ENCODE peak calls at places on chromosome 1, in nine cellular contexts. One of them, this sample, is unnamed.
A peak's percentile ranks its signal among the peaks of the same experiment; 100 is the strongest.

GRCh38 chr1:2042830-2043773 is 7.1 kb upstream of the PRKCZ start:
- DNase-seq in endothelial cell of umbilical vein: no peak
- DNase-seq in pancreas: no peak
- DNase-seq in CD8-positive, alpha-beta memory T cell: no peak
- DNase-seq in left lung: no peak
- DNase-seq in IMR-90: no peak
- DNase-seq in right atrium auricular region: no peak
- DNase-seq in adrenal gland: no peak
- DNase-seq in tibial artery: no peak
- DNase-seq in this sample: peak; percentile 23

GRCh38 chr1:186765446-186765845 is 63.3 kb upstream of the PLA2G4A start:
- DNase-seq in endothelial cell of umbilical vein: no peak
- DNase-seq in pancreas: no peak
- DNase-seq in CD8-positive, alpha-beta memory T cell: no peak
- DNase-seq in left lung: no peak
- DNase-seq in IMR-90: no peak
- DNase-seq in right atrium auricular region: no peak
- DNase-seq in adrenal gland: no peak
- DNase-seq in tibial artery: no peak
- DNase-seq in this sample: no peak

GRCh38 chr1:91502882-91503184 is 2.2 kb downstream of the CDC7 start:
- DNase-seq in endothelial cell of umbilical vein: no peak
- DNase-seq in pancreas: no peak
- DNase-seq in CD8-positive, alpha-beta memory T cell: no peak
- DNase-seq in left lung: no peak
- DNase-seq in IMR-90: peak; percentile 74
- DNase-seq in right atrium auricular region: no peak
- DNase-seq in adrenal gland: no peak
- DNase-seq in tibial artery: no peak
- DNase-seq in this sample: no peak

GRCh38 chr1:49051647-49052046 is 275.0 kb upstream of the BEND5 start:
- DNase-seq in endothelial cell of umbilical vein: no peak
- DNase-seq in pancreas: no peak
- DNase-seq in CD8-positive, alpha-beta memory T cell: no peak
- DNase-seq in left lung: no peak
- DNase-seq in IMR-90: no peak
- DNase-seq in right atrium auricular region: no peak
- DNase-seq in adrenal gland: peak; percentile 27
- DNase-seq in tibial artery: no peak
- DNase-seq in this sample: no peak

GRCh38 chr1:180842052-180842451 is 70.6 kb upstream of the KIAA1614 start:
- DNase-seq in endothelial cell of umbilical vein: no peak
- DNase-seq in pancreas: no peak
- DNase-seq in CD8-positive, alpha-beta memory T cell: no peak
- DNase-seq in left lung: no peak
- DNase-seq in IMR-90: peak; percentile 85
- DNase-seq in right atrium auricular region: no peak
- DNase-seq in adrenal gland: no peak
- DNase-seq in tibial artery: no peak
- DNase-seq in this sample: no peak

GRCh38 chr1:155931332-155932038 is 2.7 kb downstream of the KHDC4 start:
- DNase-seq in endothelial cell of umbilical vein: no peak
- DNase-seq in pancreas: no peak
- DNase-seq in CD8-positive, alpha-beta memory T cell: no peak
- DNase-seq in left lung: no peak
- DNase-seq in IMR-90: no peak
- DNase-seq in right atrium auricular region: no peak
- DNase-seq in adrenal gland: no peak
- DNase-seq in tibial artery: no peak
- DNase-seq in this sample: no peak

GRCh38 chr1:97562096-97562495 is 358.7 kb downstream of the DPYD start:
- DNase-seq in endothelial cell of umbilical vein: no peak
- DNase-seq in pancreas: no peak
- DNase-seq in CD8-positive, alpha-beta memory T cell: no peak
- DNase-seq in left lung: no peak
- DNase-seq in IMR-90: peak; percentile 23
- DNase-seq in right atrium auricular region: no peak
- DNase-seq in adrenal gland: no peak
- DNase-seq in tibial artery: no peak
- DNase-seq in this sample: no peak

GRCh38 chr1:63487336-63488065 is 35.5 kb downstream of the ITGB3BP start:
- DNase-seq in endothelial cell of umbilical vein: no peak
- DNase-seq in pancreas: no peak
- DNase-seq in CD8-positive, alpha-beta memory T cell: no peak
- DNase-seq in left lung: no peak
- DNase-seq in IMR-90: peak; percentile 91
- DNase-seq in right atrium auricular region: no peak
- DNase-seq in adrenal gland: no peak
- DNase-seq in tibial artery: no peak
- DNase-seq in this sample: no peak

GRCh38 chr1:27004471-27005165 is 8.0 kb downstream of the TENT5B start:
- DNase-seq in endothelial cell of umbilical vein: no peak
- DNase-seq in pancreas: peak; percentile 21
- DNase-seq in CD8-positive, alpha-beta memory T cell: no peak
- DNase-seq in left lung: peak; percentile 69
- DNase-seq in IMR-90: peak; percentile 67
- DNase-seq in right atrium auricular region: no peak
- DNase-seq in adrenal gland: no peak
- DNase-seq in tibial artery: no peak
- DNase-seq in this sample: no peak

GRCh38 chr1:119266386-119266785 is 102.2 kb upstream of the HAO2 start:
- DNase-seq in endothelial cell of umbilical vein: no peak
- DNase-seq in pancreas: no peak
- DNase-seq in CD8-positive, alpha-beta memory T cell: no peak
- DNase-seq in left lung: no peak
- DNase-seq in IMR-90: no peak
- DNase-seq in right atrium auricular region: no peak
- DNase-seq in adrenal gland: no peak
- DNase-seq in tibial artery: no peak
- DNase-seq in this sample: no peak

GRCh38 chr1:214303538-214303937 is 22.6 kb downstream of the SMYD2 start:
- DNase-seq in endothelial cell of umbilical vein: no peak
- DNase-seq in pancreas: no peak
- DNase-seq in CD8-positive, alpha-beta memory T cell: no peak
- DNase-seq in left lung: no peak
- DNase-seq in IMR-90: peak; percentile 44
- DNase-seq in right atrium auricular region: peak; percentile 51
- DNase-seq in adrenal gland: no peak
- DNase-seq in tibial artery: no peak
- DNase-seq in this sample: no peak

GRCh38 chr1:226736908-226737818 is 1.9 kb downstream of the ITPKB start:
- DNase-seq in endothelial cell of umbilical vein: peak; percentile 50
- DNase-seq in pancreas: peak; percentile 26
- DNase-seq in CD8-positive, alpha-beta memory T cell: peak; percentile 46
- DNase-seq in left lung: peak; percentile 55
- DNase-seq in IMR-90: peak; percentile 23
- DNase-seq in right atrium auricular region: no peak
- DNase-seq in adrenal gland: no peak
- DNase-seq in tibial artery: peak; percentile 37
- DNase-seq in this sample: no peak

GRCh38 chr1:215476541-215476940 is 90.6 kb upstream of the KCTD3 start:
- DNase-seq in endothelial cell of umbilical vein: no peak
- DNase-seq in pancreas: no peak
- DNase-seq in CD8-positive, alpha-beta memory T cell: no peak
- DNase-seq in left lung: no peak
- DNase-seq in IMR-90: peak; percentile 54
- DNase-seq in right atrium auricular region: no peak
- DNase-seq in adrenal gland: no peak
- DNase-seq in tibial artery: no peak
- DNase-seq in this sample: no peak

GRCh38 chr1:44637590-44638411 is 36.5 kb downstream of the TMEM53 start:
- DNase-seq in endothelial cell of umbilical vein: no peak
- DNase-seq in pancreas: no peak
- DNase-seq in CD8-positive, alpha-beta memory T cell: no peak
- DNase-seq in left lung: no peak
- DNase-seq in IMR-90: no peak
- DNase-seq in right atrium auricular region: no peak
- DNase-seq in adrenal gland: peak; percentile 49
- DNase-seq in tibial artery: no peak
- DNase-seq in this sample: no peak

GRCh38 chr1:247681288-247681897 is 1.9 kb upstream of the OR13G1 start:
- DNase-seq in endothelial cell of umbilical vein: peak; percentile 8
- DNase-seq in pancreas: peak; percentile 20
- DNase-seq in CD8-positive, alpha-beta memory T cell: no peak
- DNase-seq in left lung: no peak
- DNase-seq in IMR-90: peak; percentile 27
- DNase-seq in right atrium auricular region: no peak
- DNase-seq in adrenal gland: peak; percentile 17
- DNase-seq in tibial artery: peak; percentile 22
- DNase-seq in this sample: peak; percentile 53

GRCh38 chr1:92485374-92486250 is 1.1 kb downstream of the GFI1 start:
- DNase-seq in endothelial cell of umbilical vein: peak; percentile 20
- DNase-seq in pancreas: peak; percentile 84
- DNase-seq in CD8-positive, alpha-beta memory T cell: peak; percentile 71
- DNase-seq in left lung: peak; percentile 69
- DNase-seq in IMR-90: no peak
- DNase-seq in right atrium auricular region: no peak
- DNase-seq in adrenal gland: peak; percentile 29
- DNase-seq in tibial artery: no peak
- DNase-seq in this sample: peak; percentile 68

GRCh38 chr1:32392358-32392757 is 1.9 kb downstream of the BSDC1 start:
- DNase-seq in endothelial cell of umbilical vein: peak; percentile 30
- DNase-seq in pancreas: no peak
- DNase-seq in CD8-positive, alpha-beta memory T cell: no peak
- DNase-seq in left lung: no peak
- DNase-seq in IMR-90: no peak
- DNase-seq in right atrium auricular region: no peak
- DNase-seq in adrenal gland: peak; percentile 47
- DNase-seq in tibial artery: no peak
- DNase-seq in this sample: no peak

GRCh38 chr1:32388641-32389040 is 5.6 kb downstream of the BSDC1 start:
- DNase-seq in endothelial cell of umbilical vein: no peak
- DNase-seq in pancreas: no peak
- DNase-seq in CD8-positive, alpha-beta memory T cell: no peak
- DNase-seq in left lung: no peak
- DNase-seq in IMR-90: no peak
- DNase-seq in right atrium auricular region: no peak
- DNase-seq in adrenal gland: no peak
- DNase-seq in tibial artery: no peak
- DNase-seq in this sample: no peak

GRCh38 chr1:32390904-32391480 is 3.2 kb downstream of the BSDC1 start:
- DNase-seq in endothelial cell of umbilical vein: no peak
- DNase-seq in pancreas: no peak
- DNase-seq in CD8-positive, alpha-beta memory T cell: no peak
- DNase-seq in left lung: no peak
- DNase-seq in IMR-90: no peak
- DNase-seq in right atrium auricular region: no peak
- DNase-seq in adrenal gland: no peak
- DNase-seq in tibial artery: no peak
- DNase-seq in this sample: no peak

GRCh38 chr1:32386993-32387392 is 7.2 kb downstream of the BSDC1 start:
- DNase-seq in endothelial cell of umbilical vein: no peak
- DNase-seq in pancreas: no peak
- DNase-seq in CD8-positive, alpha-beta memory T cell: no peak
- DNase-seq in left lung: no peak
- DNase-seq in IMR-90: no peak
- DNase-seq in right atrium auricular region: no peak
- DNase-seq in adrenal gland: no peak
- DNase-seq in tibial artery: no peak
- DNase-seq in this sample: no peak
- H3K36me3 ChIP-seq in endothelial cell of umbilical vein: peaks cover 29% of the 10 kb centered on the region
- H3K36me3 ChIP-seq in pancreas: peaks cover 8% of the 10 kb centered on the region
- H3K36me3 ChIP-seq in CD8-positive, alpha-beta memory T cell: peaks cover 56% of the 10 kb centered on the region
- H3K36me3 ChIP-seq in left lung: peaks cover 94% of the 10 kb centered on the region
- H3K36me3 ChIP-seq in IMR-90: peaks cover 48% of the 10 kb centered on the region
- H3K36me3 ChIP-seq in right atrium auricular region: peaks cover 90% of the 10 kb centered on the region
- H3K36me3 ChIP-seq in adrenal gland: no peaks in the 10 kb centered on the region
- H3K36me3 ChIP-seq in tibial artery: peaks cover 83% of the 10 kb centered on the region
- H3K36me3 ChIP-seq in this sample: no peaks in the 10 kb centered on the region

GRCh38 chr1:175704621-175705020 is 38.8 kb downstream of the TNR start:
- DNase-seq in endothelial cell of umbilical vein: no peak
- DNase-seq in pancreas: no peak
- DNase-seq in CD8-positive, alpha-beta memory T cell: no peak
- DNase-seq in left lung: no peak
- DNase-seq in IMR-90: no peak
- DNase-seq in right atrium auricular region: no peak
- DNase-seq in adrenal gland: no peak
- DNase-seq in tibial artery: no peak
- DNase-seq in this sample: no peak
- H3K4me3 ChIP-seq in endothelial cell of umbilical vein: no peak overlapping the region
- H3K4me3 ChIP-seq in pancreas: no peak overlapping the region
- H3K4me3 ChIP-seq in CD8-positive, alpha-beta memory T cell: no peak overlapping the region
- H3K4me3 ChIP-seq in left lung: no peak overlapping the region
- H3K4me3 ChIP-seq in IMR-90: no peak overlapping the region
- H3K4me3 ChIP-seq in right atrium auricular region: no peak overlapping the region
- H3K4me3 ChIP-seq in adrenal gland: no peak overlapping the region
- H3K4me3 ChIP-seq in tibial artery: no peak overlapping the region
- H3K4me3 ChIP-seq in this sample: no peak overlapping the region

GRCh38 chr1:203701606-203702005 is 63.4 kb upstream of the LAX1 start:
- DNase-seq in endothelial cell of umbilical vein: no peak
- DNase-seq in pancreas: no peak
- DNase-seq in CD8-positive, alpha-beta memory T cell: no peak
- DNase-seq in left lung: no peak
- DNase-seq in IMR-90: no peak
- DNase-seq in right atrium auricular region: no peak
- DNase-seq in adrenal gland: no peak
- DNase-seq in tibial artery: no peak
- DNase-seq in this sample: no peak

GRCh38 chr1:203702130-203702577 is 62.8 kb upstream of the LAX1 start:
- DNase-seq in endothelial cell of umbilical vein: peak; percentile 62
- DNase-seq in pancreas: peak; percentile 62
- DNase-seq in CD8-positive, alpha-beta memory T cell: peak; percentile 34
- DNase-seq in left lung: no peak
- DNase-seq in IMR-90: peak; percentile 56
- DNase-seq in right atrium auricular region: no peak
- DNase-seq in adrenal gland: peak; percentile 23
- DNase-seq in tibial artery: peak; percentile 56
- DNase-seq in this sample: peak; percentile 68

GRCh38 chr1:203706444-203706843 is 58.5 kb upstream of the LAX1 start:
- DNase-seq in endothelial cell of umbilical vein: no peak
- DNase-seq in pancreas: no peak
- DNase-seq in CD8-positive, alpha-beta memory T cell: no peak
- DNase-seq in left lung: no peak
- DNase-seq in IMR-90: peak; percentile 52
- DNase-seq in right atrium auricular region: no peak
- DNase-seq in adrenal gland: no peak
- DNase-seq in tibial artery: no peak
- DNase-seq in this sample: no peak

GRCh38 chr1:203703586-203703985 is 61.4 kb upstream of the LAX1 start:
- DNase-seq in endothelial cell of umbilical vein: no peak
- DNase-seq in pancreas: no peak
- DNase-seq in CD8-positive, alpha-beta memory T cell: no peak
- DNase-seq in left lung: no peak
- DNase-seq in IMR-90: no peak
- DNase-seq in right atrium auricular region: no peak
- DNase-seq in adrenal gland: no peak
- DNase-seq in tibial artery: no peak
- DNase-seq in this sample: no peak

GRCh38 chr1:203704120-203704519 is 60.9 kb upstream of the LAX1 start:
- DNase-seq in endothelial cell of umbilical vein: no peak
- DNase-seq in pancreas: no peak
- DNase-seq in CD8-positive, alpha-beta memory T cell: no peak
- DNase-seq in left lung: no peak
- DNase-seq in IMR-90: no peak
- DNase-seq in right atrium auricular region: no peak
- DNase-seq in adrenal gland: no peak
- DNase-seq in tibial artery: no peak
- DNase-seq in this sample: no peak
- H3K36me3 ChIP-seq in endothelial cell of umbilical vein: peaks cover 32% of the 10 kb centered on the region
- H3K36me3 ChIP-seq in pancreas: no peaks in the 10 kb centered on the region
- H3K36me3 ChIP-seq in CD8-positive, alpha-beta memory T cell: peaks cover 63% of the 10 kb centered on the region
- H3K36me3 ChIP-seq in left lung: peaks cover 100% of the 10 kb centered on the region
- H3K36me3 ChIP-seq in IMR-90: peaks cover 75% of the 10 kb centered on the region
- H3K36me3 ChIP-seq in right atrium auricular region: peaks cover 100% of the 10 kb centered on the region
- H3K36me3 ChIP-seq in adrenal gland: no peaks in the 10 kb centered on the region
- H3K36me3 ChIP-seq in tibial artery: peaks cover 74% of the 10 kb centered on the region
- H3K36me3 ChIP-seq in this sample: no peaks in the 10 kb centered on the region

GRCh38 chr1:14486401-14487110 is 111.9 kb upstream of the KAZN start:
- DNase-seq in endothelial cell of umbilical vein: no peak
- DNase-seq in pancreas: peak; percentile 31
- DNase-seq in CD8-positive, alpha-beta memory T cell: no peak
- DNase-seq in left lung: no peak
- DNase-seq in IMR-90: peak; percentile 69
- DNase-seq in right atrium auricular region: peak; percentile 78
- DNase-seq in adrenal gland: peak; percentile 62
- DNase-seq in tibial artery: peak; percentile 45
- DNase-seq in this sample: no peak
- H3K4me3 ChIP-seq in endothelial cell of umbilical vein: no peak overlapping the region
- H3K4me3 ChIP-seq in pancreas: no peak overlapping the region
- H3K4me3 ChIP-seq in CD8-positive, alpha-beta memory T cell: no peak overlapping the region
- H3K4me3 ChIP-seq in left lung: no peak overlapping the region
- H3K4me3 ChIP-seq in IMR-90: no peak overlapping the region
- H3K4me3 ChIP-seq in right atrium auricular region: no peak overlapping the region
- H3K4me3 ChIP-seq in adrenal gland: no peak overlapping the region
- H3K4me3 ChIP-seq in tibial artery: no peak overlapping the region
- H3K4me3 ChIP-seq in this sample: no peak overlapping the region